ENCODE peak calls at places on chromosomes 7 and 10, in six cellular contexts. Z is putamen; M is RWPE1; L is CD8-positive, alpha-beta T cell; U is astrocyte of the spinal cord; B is ureter. W is an unnamed sample.

GRCh38 chr10:125840955-125841354 is 17.6 kb downstream of the BCCIP start:
- DNase-seq in L (no peak), U (peak), M (no peak), B (no peak), Z (no peak), W (no peak)

GRCh38 chr7:115008465-115009114 is 86.7 kb downstream of the MDFIC start:
- DNase-seq in U (peak), Z (peak), B (peak), L (no peak), M (no peak), W (peak)

GRCh38 chr7:47241112-47242065 is 340.5 kb downstream of the TNS3 start:
- DNase-seq in L (no peak), B (no peak), U (no peak), M (no peak), Z (no peak), W (no peak)

GRCh38 chr10:18523025-18523424 is 128.4 kb downstream of the NSUN6 start:
- DNase-seq in L (no peak), M (no peak), U (no peak), Z (no peak), B (no peak), W (no peak)

GRCh38 chr7:110283056-110283455 is 807.9 kb upstream of the LRRN3 start:
- DNase-seq in L (no peak), M (no peak), B (no peak), Z (no peak), U (no peak), W (no peak)

GRCh38 chr10:70374775-70375614 is 7.4 kb downstream of the LRRC20 start:
- DNase-seq in Z (no peak), M (no peak), U (peak), B (no peak), L (no peak), W (no peak)

GRCh38 chr10:103111031-103111917 is 81.8 kb downstream of the NT5C2 start:
- DNase-seq in Z (peak), L (no peak), B (no peak), M (no peak), U (peak), W (no peak)

GRCh38 chr10:119408072-119408471 is 134.4 kb downstream of the RGS10 start:
- DNase-seq in L (no peak), Z (no peak), M (no peak), U (no peak), B (no peak), W (no peak)

GRCh38 chr7:151168022-151168786 is 710 bp upstream of the GBX1 start:
- DNase-seq in L (peak), U (no peak), Z (no peak), M (no peak), B (no peak), W (no peak)

GRCh38 chr7:28169166-28169713 is 11.4 kb downstream of the JAZF1 start:
- DNase-seq in Z (no peak), L (no peak), U (no peak), B (no peak), M (no peak), W (no peak)

GRCh38 chr7:77368974-77369373 is 47.2 kb downstream of the GSAP start:
- DNase-seq in U (peak), L (no peak), Z (no peak), M (no peak), B (no peak), W (no peak)

GRCh38 chr10:82564353-82565218 is 689.6 kb downstream of the NRG3 start:
- DNase-seq in B (no peak), M (no peak), U (peak), L (no peak), Z (peak), W (no peak)

W was measured in lung.